ENCODE peak calls at places on chromosomes 5 and 9, in four cellular contexts. V is coronary artery; H is CD8-positive, alpha-beta T cell; M is GM23338. P is an unnamed sample.

GRCh38 chr9:121634800-121635261 is 16.6 kb upstream of the DAB2IP start:
- DNase-seq in M (peak), H (no peak), V (no peak), P (peak)

GRCh38 chr5:43104102-43104501 is 16.6 kb upstream of the ZNF131 start:
- DNase-seq in H (no peak), M (no peak), V (no peak), P (no peak)

GRCh38 chr9:70484232-70485130 is 70.0 kb upstream of the KLF9 start:
- DNase-seq in V (no peak), H (no peak), M (peak), P (no peak)

GRCh38 chr5:126594077-126594476 is 942 bp downstream of the ALDH7A1 start:
- DNase-seq in H (no peak), M (peak), V (no peak), P (no peak)

GRCh38 chr9:137453643-137454081 is 5.5 kb downstream of the NSMF start:
- DNase-seq in M (peak), V (no peak), H (peak), P (peak)

GRCh38 chr5:138952962-138953361 is 77.8 kb upstream of the LRRTM2 start:
- DNase-seq in V (no peak), H (no peak), M (no peak), P (no peak)

GRCh38 chr5:168288349-168289245 is 2.8 kb upstream of the WWC1 start:
- DNase-seq in V (no peak), M (peak), H (no peak), P (no peak)

GRCh38 chr5:43244823-43245565 is 53.0 kb downstream of the NIM1K start:
- DNase-seq in H (no peak), M (no peak), V (no peak), P (no peak)

GRCh38 chr5:177443144-177443983 is 3.2 kb upstream of the PRR7 start:
- DNase-seq in M (no peak), V (no peak), H (no peak), P (no peak)

GRCh38 chr9:6106576-6107339 is 91.3 kb upstream of the RANBP6 start:
- DNase-seq in M (peak), V (no peak), H (no peak), P (no peak)

GRCh38 chr5:54758038-54758437 is 227.4 kb downstream of the ESM1 start:
- DNase-seq in V (no peak), M (no peak), H (no peak), P (no peak)

GRCh38 chr5:133938039-133938821 is 30.2 kb downstream of the C5orf15 start:
- DNase-seq in H (no peak), M (no peak), V (peak), P (no peak)

GRCh38 chr5:177336112-177336511 is 15.4 kb downstream of the LMAN2 start:
- DNase-seq in M (peak), V (no peak), H (no peak), P (no peak)

GRCh38 chr9:135671591-135672041 is 8.5 kb downstream of the LCN9 start:
- DNase-seq in V (no peak), M (peak), H (no peak), P (no peak)

GRCh38 chr9:137761032-137761431 is 116.5 kb upstream of the CACNA1B start:
- DNase-seq in H (no peak), V (no peak), M (no peak), P (no peak)

GRCh38 chr5:126961702-126962101 is 68.7 kb downstream of the MARCHF3 start:
- DNase-seq in V (no peak), M (no peak), H (no peak), P (no peak)

GRCh38 chr5:162573758-162574157 is 506.2 kb downstream of the GABRG2 start:
- DNase-seq in V (no peak), H (no peak), M (no peak), P (no peak)

GRCh38 chr9:123843703-123844102 is 86.2 kb downstream of the DENND1A start:
- DNase-seq in M (no peak), V (no peak), H (no peak), P (no peak)

GRCh38 chr5:97452646-97453045 is 269.6 kb upstream of the RIOK2 start:
- DNase-seq in H (no peak), M (no peak), V (no peak), P (no peak)

GRCh38 chr9:111985315-111985714 is 88.7 kb downstream of the UGCG start:
- DNase-seq in M (no peak), H (no peak), V (no peak), P (no peak)

GRCh38 chr5:176501333-176501732 is 35.9 kb downstream of the RNF44 start:
- DNase-seq in H (no peak), M (no peak), V (no peak), P (no peak)

GRCh38 chr5:9104576-9105339 is 441.1 kb downstream of the SEMA5A start:
- DNase-seq in H (no peak), M (no peak), V (no peak), P (no peak)

GRCh38 chr5:76363385-76364261 is 39.5 kb upstream of the IQGAP2 start:
- DNase-seq in V (no peak), M (no peak), H (no peak), P (no peak)

GRCh38 chr5:173715607-173716006 is 99.2 kb upstream of the BOD1 start:
- DNase-seq in V (no peak), M (no peak), H (no peak), P (no peak)

GRCh38 chr5:133866160-133866902 is 102.1 kb downstream of the C5orf15 start:
- DNase-seq in M (no peak), V (no peak), H (no peak), P (no peak)

GRCh38 chr9:91948423-91949292 is 1.4 kb downstream of the ROR2 start:
- DNase-seq in V (no peak), H (no peak), M (peak), P (no peak)

GRCh38 chr9:91949293-91949945 is 609 bp downstream of the ROR2 start:
- DNase-seq in V (no peak), M (peak), H (no peak), P (no peak)

GRCh38 chr9:91948061-91948422 is 2.0 kb downstream of the ROR2 start:
- DNase-seq in V (no peak), M (peak), H (no peak), P (no peak)

GRCh38 chr9:91951944-91952520 is 2.0 kb upstream of the ROR2 start:
- DNase-seq in H (no peak), M (no peak), V (no peak), P (no peak)

GRCh38 chr9:91949946-91950664 is at the start of gene ROR2:
- DNase-seq in H (peak), M (peak), V (no peak), P (no peak)
- H3K4me3 ChIP-seq in H (no peak), M (peak), V (peak), P (peak)

DNA sequence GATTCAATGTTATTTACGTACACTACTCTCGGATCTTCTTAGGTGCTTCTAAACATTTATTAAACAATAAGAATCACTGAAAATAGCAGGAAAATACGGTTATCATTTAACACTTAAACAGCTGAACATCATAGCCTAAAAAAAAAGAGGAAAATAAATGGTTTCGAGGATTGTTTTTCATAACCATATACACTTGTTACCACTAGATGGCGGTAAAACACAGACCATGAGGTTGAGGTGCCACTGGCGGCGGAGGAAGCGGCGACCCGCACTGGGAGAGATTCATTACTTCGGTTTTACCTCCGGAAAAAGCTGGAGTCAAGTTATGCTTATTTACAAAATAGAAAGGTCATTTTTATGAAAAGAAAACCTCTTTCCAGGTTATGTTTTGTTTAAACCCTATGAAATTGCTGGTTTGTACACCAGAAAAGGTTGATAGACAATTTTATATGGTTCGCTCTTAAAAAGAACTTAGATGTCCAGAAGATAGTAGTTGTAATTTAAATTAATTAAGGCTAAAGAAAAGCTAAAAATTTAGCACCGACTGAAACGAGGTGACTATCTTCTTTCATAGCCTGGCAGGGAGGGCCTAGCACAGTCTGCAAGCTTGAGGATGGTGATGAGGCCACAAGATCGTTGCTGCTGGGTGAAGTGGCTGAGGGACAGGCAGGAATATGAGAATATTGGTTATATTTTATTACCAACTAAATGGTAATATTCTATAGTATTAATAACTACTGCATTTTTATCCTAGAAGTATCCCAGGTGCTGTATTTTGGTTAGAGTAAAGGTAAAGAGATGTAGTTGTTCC is 605.7 kb downstream of the RAB3C start:
- DNase-seq in V (no peak), H (peak), M (peak), P (peak)
- H3K4me3 ChIP-seq in V (no peak), H (no peak), M (no peak), P (peak)

GRCh38 chr5:143399616-143400540 is 3.6 kb downstream of the NR3C1 start:
- DNase-seq in M (no peak), H (no peak), V (no peak), P (no peak)
- H3K4me3 ChIP-seq in M (peak), H (peak), V (peak), P (peak)

DNA sequence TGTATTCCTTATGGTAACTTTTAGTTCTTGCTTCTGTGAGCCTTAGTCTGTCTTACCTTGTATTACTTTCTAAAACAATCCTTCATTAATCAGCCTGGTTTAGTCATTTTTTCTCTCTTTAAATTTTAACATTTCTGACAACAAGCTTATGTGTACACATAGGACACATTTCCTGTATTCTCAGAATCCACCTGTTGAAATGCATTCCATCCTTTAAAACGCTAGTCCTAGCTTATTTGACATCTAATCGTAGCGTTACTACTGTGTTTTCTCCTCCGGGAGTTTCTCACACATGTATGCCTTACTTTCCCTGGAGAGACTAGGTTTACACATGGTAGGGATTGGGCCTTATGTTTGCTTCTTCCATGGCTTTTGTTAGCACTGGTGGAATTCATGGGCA is 3.8 kb downstream of the TARS1 start:
- DNase-seq in H (no peak), V (no peak), M (no peak), P (no peak)
- H3K4me3 ChIP-seq in H (no peak), V (no peak), M (peak), P (no peak)

DNA sequence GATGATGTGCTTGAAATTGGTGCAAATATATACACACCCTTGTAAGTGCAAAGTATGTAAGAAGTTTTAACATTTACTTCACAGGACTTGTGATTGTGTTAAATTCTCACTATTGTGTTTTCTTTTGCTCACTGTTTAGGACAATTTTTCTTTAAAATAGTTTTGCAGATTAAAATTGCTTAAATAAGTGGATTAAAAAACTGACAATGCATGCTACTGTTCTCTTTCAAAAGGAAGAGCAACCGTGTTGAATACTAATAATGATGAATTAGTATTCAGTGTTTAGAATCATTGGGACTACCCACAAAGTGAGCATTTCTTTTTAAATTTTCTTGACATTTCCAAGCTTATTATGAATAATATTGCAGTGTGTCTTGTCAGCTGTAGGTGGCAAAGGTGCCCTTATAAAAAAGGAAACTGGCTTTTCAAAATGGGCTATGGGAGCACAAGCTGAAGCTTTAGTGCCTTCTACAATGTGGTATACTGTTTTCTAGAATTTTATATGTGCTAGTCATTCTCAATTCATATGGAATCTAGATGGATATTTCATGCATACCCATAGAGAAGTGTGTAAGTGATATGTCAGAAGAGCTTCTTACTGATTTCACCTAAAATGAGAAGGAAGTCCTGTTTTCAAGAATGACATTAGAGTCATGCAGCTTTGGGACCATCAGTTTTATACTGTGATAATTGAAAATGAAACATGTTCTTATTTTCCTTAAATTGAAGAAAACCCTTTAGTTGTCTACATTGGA is 35.4 kb downstream of the SREK1 start:
- DNase-seq in V (no peak), M (no peak), H (no peak), P (no peak)
- H3K4me3 ChIP-seq in V (no peak), M (no peak), H (no peak), P (no peak)

GRCh38 chr5:150516011-150516410 is 8.1 kb downstream of the NDST1 start:
- DNase-seq in V (no peak), M (no peak), H (no peak), P (no peak)

GRCh38 chr5:150513375-150514309 is 5.7 kb downstream of the NDST1 start:
- DNase-seq in H (no peak), M (peak), V (no peak), P (peak)

GRCh38 chr5:150515446-150515845 is 7.5 kb downstream of the NDST1 start:
- DNase-seq in H (no peak), V (peak), M (no peak), P (no peak)

GRCh38 chr5:150512368-150512747 is 4.4 kb downstream of the NDST1 start:
- DNase-seq in V (no peak), H (no peak), M (no peak), P (no peak)

GRCh38 chr5:150514708-150515211 is 6.8 kb downstream of the NDST1 start:
- DNase-seq in M (no peak), V (no peak), H (no peak), P (no peak)
- H3K4me3 ChIP-seq in M (no peak), V (no peak), H (no peak), P (no peak)

GRCh38 chr5:63154480-63155309 is 576.1 kb downstream of the LRRC70 start:
- DNase-seq in V (no peak), M (no peak), H (no peak), P (no peak)
- H3K4me3 ChIP-seq in V (no peak), M (no peak), H (no peak), P (no peak)

GRCh38 chr5:150901446-150901845 is 3.3 kb downstream of the ZNF300 start:
- DNase-seq in H (no peak), M (no peak), V (no peak), P (no peak)

GRCh38 chr5:150905312-150905683 is 518 bp upstream of the ZNF300 start:
- DNase-seq in H (no peak), M (no peak), V (no peak), P (no peak)

DNA sequence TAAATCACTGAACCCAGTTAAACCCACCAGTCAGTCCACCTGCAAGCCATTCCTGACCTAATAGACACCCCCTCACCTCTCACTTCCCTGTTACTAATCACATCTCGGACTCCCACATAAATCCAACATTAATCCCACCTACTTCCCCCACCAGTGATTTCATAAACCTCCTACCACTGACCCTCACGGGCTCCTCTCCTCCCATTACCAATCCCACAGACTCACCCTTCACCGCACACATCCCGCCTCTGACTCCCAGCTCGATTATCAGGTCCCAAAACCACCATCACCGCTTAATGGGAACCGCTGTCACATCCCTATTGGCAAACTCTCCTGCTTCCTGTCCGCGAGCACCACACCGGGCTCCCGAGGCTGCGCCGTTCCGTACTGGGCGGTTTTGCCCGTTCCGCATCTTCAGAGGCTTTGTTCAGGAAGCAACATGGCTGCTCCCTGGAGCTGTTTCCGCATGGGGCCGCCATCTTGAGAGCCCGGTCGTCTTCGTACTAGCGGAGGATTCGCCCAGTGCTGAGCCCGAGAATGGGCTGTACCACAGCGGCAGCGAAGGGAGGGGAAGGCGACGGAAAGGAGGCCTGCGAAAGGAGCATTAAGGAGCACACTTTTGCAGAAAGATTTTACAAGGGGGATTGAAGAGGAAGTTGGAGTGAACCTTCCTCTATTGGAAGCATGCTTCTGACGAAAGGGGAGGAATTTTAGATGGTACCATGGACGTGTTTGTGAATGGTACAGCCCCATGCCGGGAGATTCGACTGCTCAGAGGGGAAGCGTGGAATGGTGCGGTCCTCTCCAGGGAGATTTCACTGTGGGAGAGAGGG is at the start of gene ZNF300:
- DNase-seq in V (peak), H (peak), M (peak), P (peak)
- H3K4me3 ChIP-seq in V (peak), H (peak), M (peak), P (peak)